ENCODE peak calls at places on chromosome 2, in four cellular contexts. J, K, D and F are unnamed samples.

GRCh38 chr2:102657770-102658169 is 38.4 kb downstream of the SLC9A2 start:
- DNase-seq in D (no peak), K (no peak), J (no peak), F (no peak)

GRCh38 chr2:173669888-173670287 is 295.3 kb downstream of the SP3 start:
- DNase-seq in J (no peak), K (no peak), D (no peak), F (no peak)

GRCh38 chr2:152426801-152427200 is 91.8 kb downstream of the FMNL2 start:
- DNase-seq in D (no peak), K (no peak), J (no peak), F (no peak)

GRCh38 chr2:116057538-116057937 is 1615.1 kb downstream of the DPP10 start:
- DNase-seq in D (no peak), K (peak; percentile 9), J (no peak), F (peak; percentile 1)

GRCh38 chr2:242027676-242028450 is 158.3 kb downstream of the RTP5 start:
- DNase-seq in J (no peak), K (no peak), D (no peak), F (no peak)

GRCh38 chr2:182070736-182071135 is 85.1 kb downstream of the PPP1R1C start:
- DNase-seq in J (no peak), D (no peak), K (no peak), F (no peak)

GRCh38 chr2:205959528-205959927 is 126.4 kb downstream of the INO80D start:
- DNase-seq in K (no peak), D (no peak), J (no peak), F (no peak)

GRCh38 chr2:98063289-98063688 is 23.7 kb upstream of the VWA3B start:
- DNase-seq in D (no peak), K (no peak), J (no peak), F (no peak)

GRCh38 chr2:109125595-109126500 is 3.2 kb upstream of the SH3RF3 start:
- DNase-seq in D (no peak), J (peak; percentile 28), K (no peak), F (no peak)

GRCh38 chr2:236610991-236611821 is 41.6 kb downstream of the ACKR3 start:
- DNase-seq in D (no peak), J (no peak), K (no peak), F (no peak)

GRCh38 chr2:65294701-65295100 is 67.1 kb downstream of the ACTR2 start:
- DNase-seq in J (no peak), K (no peak), D (no peak), F (no peak)

GRCh38 chr2:109702250-109702985 is 88.3 kb downstream of the SOWAHC start:
- DNase-seq in K (no peak), J (no peak), D (no peak), F (no peak)

DNA sequence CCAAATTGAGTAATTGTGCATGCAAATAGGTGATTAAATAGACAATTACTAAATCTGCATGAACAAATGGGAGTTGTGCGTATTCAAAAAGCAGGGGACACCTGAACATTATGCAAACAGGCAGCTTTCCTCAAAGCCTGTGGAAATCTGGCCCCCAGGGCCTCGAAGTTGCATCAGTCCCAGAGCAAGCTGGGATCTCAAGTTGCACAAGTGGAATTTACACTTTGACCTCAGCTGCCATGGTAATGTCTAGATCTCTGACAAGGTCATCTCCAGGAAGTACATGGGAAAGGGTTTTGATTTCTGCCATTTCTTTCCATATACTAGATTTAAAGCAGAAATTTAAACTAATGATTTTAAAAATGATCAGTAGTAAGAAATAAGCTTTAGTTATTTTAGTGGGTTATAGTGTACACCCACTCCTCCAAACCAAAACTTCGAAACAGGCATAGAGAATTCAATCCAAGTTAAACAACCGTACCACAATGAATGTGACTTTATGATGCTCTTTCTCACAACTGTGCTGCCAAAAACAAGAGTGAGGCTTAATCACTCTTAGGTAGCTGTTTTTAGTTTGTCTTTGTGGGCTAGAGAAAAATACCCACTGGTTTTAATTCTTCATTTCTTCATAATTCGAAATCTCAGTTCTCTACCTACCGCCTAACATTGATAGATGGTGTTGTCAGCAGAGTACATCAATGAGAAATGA is 110.7 kb downstream of the RND3 start:
- DNase-seq in D (no peak), J (peak; percentile 25), K (no peak), F (no peak)
- TF ChIP-seq TCF12 in D (no peak), J (no peak), K (no peak), F (no peak)

GRCh38 chr2:1837022-1837421 is 92.7 kb upstream of the PXDN start:
- DNase-seq in J (no peak), K (no peak), D (no peak), F (no peak)
- TF ChIP-seq YY1 in J (no peak), K (no peak), D (no peak), F (no peak)

GRCh38 chr2:79327460-79327859 is 167.9 kb upstream of the REG3A start:
- DNase-seq in D (no peak), J (no peak), K (no peak), F (peak; percentile 8)
- TF ChIP-seq TCF12 in D (no peak), J (no peak), K (no peak), F (no peak)

GRCh38 chr2:26000561-26001211 is 18.4 kb upstream of the KIF3C start:
- DNase-seq in K (no peak), J (peak; percentile 79), D (no peak), F (no peak)
- TF ChIP-seq YY1 in K (no peak), J (no peak), D (no peak), F (no peak)

GRCh38 chr2:96109931-96110511 is 6.3 kb downstream of the ADRA2B start:
- DNase-seq in K (no peak), J (no peak), D (no peak), F (no peak)

GRCh38 chr2:96106991-96107882 is 9.1 kb downstream of the ADRA2B start:
- DNase-seq in J (no peak), D (no peak), K (no peak), F (no peak)

GRCh38 chr2:96108578-96109561 is 7.5 kb downstream of the ADRA2B start:
- DNase-seq in D (no peak), K (no peak), J (no peak), F (no peak)

GRCh38 chr2:96105994-96106393 is 10.4 kb downstream of the ADRA2B start:
- DNase-seq in K (no peak), J (no peak), D (no peak), F (no peak)

DNA sequence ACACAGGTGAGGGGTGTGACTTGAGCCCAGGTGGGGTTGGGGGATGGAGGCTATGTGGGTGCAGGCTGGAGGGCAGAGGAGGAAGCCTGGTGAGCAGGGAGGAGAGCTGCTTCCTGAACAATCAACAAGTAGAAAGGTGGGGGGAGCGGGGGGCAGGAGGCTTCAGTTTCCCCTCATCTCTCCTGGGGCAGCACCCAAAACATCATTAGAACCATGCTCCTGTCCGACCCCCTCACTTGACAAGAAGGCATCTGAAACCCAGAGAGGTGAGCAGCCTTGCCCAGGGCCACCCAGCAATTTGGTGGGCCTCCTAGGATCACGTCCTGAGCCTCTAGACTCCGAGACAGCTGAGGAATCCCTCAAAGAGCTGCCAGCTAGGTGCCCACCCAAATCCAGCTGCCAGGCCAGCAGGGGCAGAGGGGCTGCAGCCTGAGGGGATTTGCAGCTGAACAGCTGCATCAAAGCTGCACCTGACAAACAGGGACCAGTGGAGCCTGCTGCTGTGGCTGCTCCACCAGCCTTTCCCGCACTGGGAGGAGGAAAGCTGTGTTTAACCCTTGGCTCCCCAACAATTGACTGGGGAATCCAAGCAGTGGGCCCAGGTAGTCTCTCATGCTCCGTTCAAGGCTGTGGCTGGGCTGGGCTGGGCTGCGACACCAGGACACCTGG is 8.4 kb downstream of the ADRA2B start:
- DNase-seq in J (no peak), D (no peak), K (no peak), F (no peak)
- TF ChIP-seq TCF12 in J (no peak), D (no peak), K (no peak), F (no peak)

DNA sequence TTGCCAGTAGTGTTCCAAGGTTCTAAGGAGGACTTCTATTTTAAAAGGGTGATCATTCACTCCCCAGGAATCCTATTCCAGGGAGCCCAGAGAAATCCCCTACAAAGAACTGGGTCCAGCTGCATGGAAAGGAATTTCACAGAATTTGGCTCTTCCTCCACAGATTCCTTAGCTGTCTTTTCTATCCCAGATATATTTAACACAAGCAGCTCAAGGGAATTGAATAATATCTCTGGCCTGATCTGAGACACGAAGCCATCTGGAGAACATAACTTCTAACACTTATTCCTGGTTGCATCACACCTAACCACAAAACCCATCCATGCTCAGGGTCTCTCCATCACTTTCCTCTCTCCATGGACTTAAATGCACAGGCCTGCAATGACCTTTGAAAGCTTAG is 306.7 kb upstream of the ACVR2A start:
- DNase-seq in K (no peak), J (no peak), D (no peak), F (no peak)
- TF ChIP-seq YY1 in K (no peak), J (no peak), D (no peak), F (no peak)

DNA sequence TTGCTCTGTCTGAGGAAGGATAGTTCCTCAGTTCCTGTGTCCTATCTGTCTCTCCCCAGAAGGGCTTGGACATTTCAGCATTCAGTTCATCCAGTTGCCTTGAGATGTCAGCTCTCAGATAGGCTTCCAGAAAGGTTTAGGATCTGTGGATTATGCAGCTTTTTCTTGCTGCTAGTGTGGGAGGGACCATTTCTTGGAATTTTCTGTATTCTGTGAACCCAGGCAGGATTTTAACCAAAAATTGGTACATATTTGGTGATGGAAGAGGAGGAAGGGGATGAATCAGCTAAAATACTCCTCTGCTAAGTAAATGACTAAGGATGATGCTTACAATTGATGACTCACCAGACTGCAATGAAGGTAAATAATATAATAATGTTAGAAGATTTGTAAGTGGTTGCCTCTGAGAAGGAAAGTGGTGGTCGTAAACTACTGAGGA is 58.6 kb upstream of the DOCK10 start:
- DNase-seq in K (no peak), J (no peak), D (no peak), F (no peak)
- TF ChIP-seq TCF12 in K (no peak), J (no peak), D (no peak), F (peak; percentile 82)

DNA sequence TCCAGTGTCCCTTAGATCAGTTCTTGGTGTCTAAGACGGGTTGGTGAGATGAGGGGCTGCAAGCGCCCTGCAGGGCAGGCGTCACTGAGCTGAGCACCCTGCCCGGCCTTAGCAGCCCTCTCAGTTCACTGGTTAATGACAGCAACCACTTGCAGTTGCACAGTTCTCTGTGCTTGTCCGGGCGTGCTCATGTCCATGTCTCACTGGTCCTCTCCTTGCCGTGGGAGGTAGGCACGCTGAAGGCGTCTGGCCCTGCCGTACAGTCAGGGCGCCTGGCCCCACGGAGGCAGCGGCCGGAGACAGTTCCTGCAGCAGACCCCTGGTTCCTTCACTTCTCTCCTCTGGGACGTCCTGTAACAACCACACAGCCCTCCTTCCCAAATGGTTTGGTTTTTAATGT is 75.3 kb downstream of the ARHGEF4 start:
- DNase-seq in J (no peak), D (no peak), K (no peak), F (no peak)
- TF ChIP-seq YY1 in J (no peak), D (no peak), K (no peak), F (no peak)

DNA sequence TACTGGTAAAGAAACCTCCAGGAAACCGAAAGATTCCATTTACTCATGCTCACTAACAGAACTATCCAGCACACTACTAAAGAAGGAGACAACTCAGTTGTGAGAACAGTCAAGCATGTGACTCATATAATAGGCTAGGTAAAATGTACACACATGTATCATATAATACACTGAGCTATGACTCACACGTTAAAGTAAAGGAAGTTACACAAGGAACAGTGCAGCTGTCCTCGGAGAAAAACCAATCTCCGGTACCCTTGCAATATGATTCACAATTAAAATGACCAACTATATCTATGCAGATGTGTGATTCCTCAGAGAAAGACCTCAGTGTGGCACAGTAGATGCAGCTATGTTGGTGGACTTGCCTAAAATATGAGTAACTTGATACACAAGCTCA is 76.6 kb downstream of the STRN start:
- DNase-seq in D (no peak), K (no peak), J (peak; percentile 35), F (no peak)
- TF ChIP-seq TCF12 in D (no peak), K (no peak), J (no peak), F (peak; percentile 93)